ENCODE peak calls at places on chromosomes 4 and X, in four cellular contexts. H is GM12878, P is K562, G is IMR-90. C is an unnamed sample.

GRCh38 chr4:40515398-40516293 is 114.0 kb downstream of the RBM47 start:
- DNase-seq in H (peak; percentile 95), P (peak; percentile 82), G (no peak), C (no peak)

GRCh38 chrX:49071877-49072711 is 1.7 kb downstream of the PRAF2 start:
- DNase-seq in H (no peak), P (no peak), G (peak; percentile 67), C (peak; percentile 65)

GRCh38 chrX:150573702-150574101 is 5.3 kb downstream of the MTM1 start:
- DNase-seq in H (no peak), P (no peak), G (no peak), C (no peak)

GRCh38 chrX:80812176-80812575 is 2.5 kb upstream of the BRWD3 start:
- DNase-seq in H (no peak), P (no peak), G (peak; percentile 19), C (no peak)

GRCh38 chr4:91116861-91117260 is 989.7 kb downstream of the CCSER1 start:
- DNase-seq in H (no peak), P (no peak), G (no peak), C (no peak)

GRCh38 chrX:9912341-9912740 is 54.8 kb upstream of the CLDN34 start:
- DNase-seq in H (no peak), P (no peak), G (peak; percentile 45), C (no peak)

GRCh38 chrX:136588060-136588459 is 56.0 kb downstream of the VGLL1 start:
- DNase-seq in H (peak; percentile 32), P (no peak), G (no peak), C (no peak)

GRCh38 chr4:186587416-186588018 is 32.1 kb upstream of the MTNR1A start:
- DNase-seq in H (no peak), P (peak; percentile 61), G (peak; percentile 65), C (peak; percentile 80)

GRCh38 chr4:38570647-38571326 is 93.2 kb upstream of the KLF3 start:
- DNase-seq in H (no peak), P (no peak), G (no peak), C (no peak)

GRCh38 chrX:51608766-51609165 is 9.9 kb downstream of the CENPVL3 start:
- DNase-seq in H (no peak), P (no peak), G (peak; percentile 2), C (no peak)

GRCh38 chrX:139200793-139201192 is 329.7 kb upstream of the F9 start:
- DNase-seq in H (no peak), P (no peak), G (peak; percentile 1), C (no peak)
- TF ChIP-seq CHD1 in H (no peak), P (no peak), G (no peak), C (no peak)

GRCh38 chr4:119139316-119139715 is 3.7 kb downstream of the MYOZ2 start:
- DNase-seq in H (no peak), P (no peak), G (no peak), C (no peak)
- TF ChIP-seq CHD1 in H (no peak), P (no peak), G (no peak), C (no peak)

GRCh38 chr4:20889901-20890300 is 189.6 kb downstream of the PACRGL start:
- DNase-seq in H (no peak), P (no peak), G (no peak), C (no peak)
- TF ChIP-seq CHD1 in H (no peak), P (no peak), G (no peak), C (no peak)

DNA sequence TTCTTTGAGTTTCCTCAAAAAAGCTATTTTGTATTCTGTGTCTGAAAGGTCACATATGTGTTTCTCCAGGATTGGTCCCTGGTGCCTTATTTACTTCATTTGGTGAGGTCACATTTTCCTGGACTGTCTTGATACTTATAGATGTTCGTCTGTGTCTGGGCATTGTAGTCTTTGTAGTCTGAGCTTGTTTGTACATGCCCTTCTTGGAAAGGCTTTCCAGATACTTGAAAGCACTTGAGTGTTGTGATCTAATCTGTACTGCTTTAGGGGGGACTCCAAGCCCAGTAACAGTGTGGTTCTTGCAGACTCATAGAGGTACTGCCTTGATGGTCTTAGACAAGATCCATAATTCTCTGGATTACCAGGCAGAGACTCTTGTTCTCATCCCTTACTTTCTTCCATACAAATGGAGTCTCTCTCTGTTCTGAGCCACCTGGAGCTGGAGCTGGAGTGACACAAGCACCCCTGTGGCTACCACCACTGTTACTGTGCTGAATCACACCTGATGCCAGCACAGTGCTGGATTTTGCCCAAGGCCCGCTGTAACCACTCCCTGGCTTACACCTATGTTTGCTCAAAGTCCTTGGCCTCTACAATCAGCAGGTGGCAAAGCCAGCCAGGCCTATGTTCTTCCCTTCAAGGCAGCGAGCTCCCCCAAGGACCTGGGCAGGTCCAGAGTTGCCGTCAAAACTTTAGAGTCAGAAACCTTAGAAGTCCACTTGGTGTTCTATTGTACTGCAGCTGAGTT is 72.3 kb upstream of the EFHC2 start:
- DNase-seq in H (no peak), P (no peak), G (no peak), C (no peak)
- TF ChIP-seq CHD1 in H (no peak), P (no peak), G (no peak), C (no peak)

GRCh38 chrX:133350751-133351150 is 64.5 kb downstream of the GPC4 start:
- DNase-seq in H (no peak), P (no peak), G (no peak), C (no peak)
- TF ChIP-seq CHD1 in H (no peak), P (no peak), G (no peak), C (no peak)

GRCh38 chrX:153719238-153719637 is 4.9 kb downstream of the BCAP31 start:
- DNase-seq in H (no peak), P (no peak), G (no peak), C (no peak)
- TF ChIP-seq CHD1 in H (no peak), P (no peak), G (no peak), C (no peak)

GRCh38 chr4:168623484-168623883 is 126.6 kb downstream of the PALLD start:
- DNase-seq in H (no peak), P (no peak), G (no peak), C (no peak)

GRCh38 chr4:168622600-168622999 is 125.7 kb downstream of the PALLD start:
- DNase-seq in H (no peak), P (no peak), G (no peak), C (no peak)

GRCh38 chr4:168619266-168619631 is 122.4 kb downstream of the PALLD start:
- DNase-seq in H (no peak), P (no peak), G (peak; percentile 43), C (no peak)

GRCh38 chr4:168623011-168623410 is 126.2 kb downstream of the PALLD start:
- DNase-seq in H (no peak), P (no peak), G (no peak), C (no peak)

DNA sequence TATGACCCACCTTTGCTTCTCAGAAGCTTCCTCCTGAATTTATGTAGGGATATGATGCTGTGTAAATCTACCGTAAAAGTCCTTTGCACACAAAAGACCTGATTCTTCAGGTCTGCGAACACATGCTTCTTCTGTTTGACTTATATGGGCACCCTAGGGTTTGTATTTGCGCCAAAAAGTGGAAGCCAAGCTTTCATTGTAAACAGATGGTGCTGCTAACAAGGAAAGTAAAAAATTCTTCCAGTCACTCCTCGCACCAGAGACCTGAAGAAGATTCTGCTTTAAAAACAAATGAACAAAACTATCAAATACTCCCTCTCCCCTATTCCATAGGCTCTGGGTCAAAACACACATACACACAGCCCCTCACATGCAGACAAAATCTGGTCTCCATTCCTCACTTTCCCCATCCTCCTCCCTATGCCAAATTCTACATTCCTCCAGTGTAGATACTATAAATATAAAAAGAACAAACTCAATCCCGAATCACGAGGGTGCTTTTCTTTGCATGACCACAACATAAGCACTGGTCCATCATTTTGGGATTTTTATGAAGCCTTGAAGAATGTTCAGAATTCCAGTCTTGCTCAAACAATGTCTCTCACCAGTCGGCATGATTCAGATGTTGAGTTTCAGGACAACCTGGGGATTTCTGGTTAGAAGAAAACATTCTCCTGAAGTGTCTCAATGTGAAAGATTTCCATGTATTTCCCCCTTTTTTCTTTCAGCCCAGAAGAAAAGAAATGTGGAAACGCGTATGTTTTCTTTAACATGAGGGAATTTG is 125.1 kb downstream of the PALLD start:
- DNase-seq in H (no peak), P (no peak), G (peak; percentile 90), C (no peak)
- TF ChIP-seq CHD1 in H (no peak), P (no peak), G (no peak), C (no peak)